ENCODE peak calls at places on chromosomes 7 and 10, in eight cellular contexts. X is right lobe of liver, O is brain microvascular endothelial cell, D is A673, A is AG04449, L is cardiac fibroblast, S is astrocyte of the cerebellum, H is uterus. E is an unnamed sample.

GRCh38 chr10:108545921-108546320 is 1377.4 kb downstream of the XPNPEP1 start:
- DNase-seq in X (no peak), O (no peak), D (no peak), A (no peak), L (no peak), S (no peak), H (no peak), E (no peak)

GRCh38 chr10:79146611-79147130 is 77.9 kb downstream of the ZMIZ1 start:
- DNase-seq in X (peak), O (no peak), D (no peak), A (no peak), L (peak), S (no peak), H (peak), E (no peak)

GRCh38 chr7:158355456-158356065 is 232.1 kb downstream of the PTPRN2 start:
- DNase-seq in X (no peak), O (peak), D (no peak), A (no peak), L (peak), S (no peak), H (peak), E (no peak)

GRCh38 chr7:130461256-130461655 is 20.4 kb upstream of the CEP41 start:
- DNase-seq in X (no peak), O (no peak), D (no peak), A (peak), L (no peak), S (no peak), H (no peak), E (no peak)

GRCh38 chr7:18693401-18693800 is 197.9 kb downstream of the HDAC9 start:
- DNase-seq in X (no peak), O (peak), D (peak), A (peak), L (peak), S (peak), H (peak), E (peak)

GRCh38 chr10:71621783-71622526 is 97.6 kb downstream of the C10orf105 start:
- DNase-seq in X (no peak), O (peak), D (no peak), A (no peak), L (peak), S (peak), H (peak), E (peak)

GRCh38 chr7:359776-360361 is 69.9 kb downstream of the FOXL3 start:
- DNase-seq in X (peak), O (no peak), D (no peak), A (no peak), L (no peak), S (no peak), H (no peak), E (no peak)

GRCh38 chr7:122652851-122653250 is 46.1 kb downstream of the RNF133 start:
- DNase-seq in X (no peak), O (no peak), D (peak), A (no peak), L (no peak), S (no peak), H (no peak), E (no peak)

GRCh38 chr7:92528188-92528957 is at the start of the genes PEX1 and RBM48:
- DNase-seq in X (peak), O (peak), D (peak), A (peak), L (peak), S (peak), H (peak), E (peak)

DNA sequence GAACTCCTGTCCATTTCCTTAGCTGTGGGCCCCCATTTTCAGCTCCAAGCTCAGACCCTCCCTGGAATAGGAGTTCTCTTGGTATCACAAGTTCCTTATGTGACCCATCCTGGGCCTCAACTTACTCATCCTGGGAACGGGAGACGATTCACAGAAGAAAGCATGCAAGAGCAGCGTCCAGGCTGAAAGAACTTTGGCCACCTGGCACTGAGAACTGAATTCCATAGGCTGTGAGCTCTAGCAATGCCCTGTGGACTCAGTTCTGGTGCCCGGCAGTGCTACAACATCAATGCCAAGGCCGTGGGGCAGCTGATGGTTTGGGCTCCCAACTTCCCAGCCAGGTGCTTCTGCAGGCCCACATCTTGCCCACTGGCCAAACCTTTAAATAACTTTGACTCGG is 3.9 kb upstream of the CUEDC2 start:
- DNase-seq in X (peak), O (no peak), D (no peak), A (no peak), L (no peak), S (no peak), H (no peak), E (no peak)
- H3K4me3 ChIP-seq in X (peak), O (no peak), D (no peak), A (no peak), L (no peak), S (no peak), H (peak), E (peak)

GRCh38 chr7:149414171-149414570 is 46.7 kb downstream of the ZNF777 start:
- DNase-seq in X (no peak), O (no peak), D (no peak), A (no peak), L (peak), S (no peak), H (no peak), E (no peak)

GRCh38 chr7:149404396-149404795 is 56.5 kb downstream of the ZNF777 start:
- DNase-seq in X (no peak), O (no peak), D (no peak), A (no peak), L (no peak), S (no peak), H (no peak), E (no peak)

GRCh38 chr7:149414745-149415390 is 46.0 kb downstream of the ZNF777 start:
- DNase-seq in X (no peak), O (peak), D (no peak), A (peak), L (peak), S (peak), H (peak), E (peak)

GRCh38 chr7:149404830-149405229 is 56.0 kb downstream of the ZNF777 start:
- DNase-seq in X (no peak), O (no peak), D (no peak), A (no peak), L (no peak), S (no peak), H (no peak), E (no peak)

GRCh38 chr7:149409889-149410288 is 51.0 kb downstream of the ZNF777 start:
- DNase-seq in X (no peak), O (no peak), D (no peak), A (no peak), L (no peak), S (no peak), H (no peak), E (no peak)
- H3K4me3 ChIP-seq in X (no peak), O (no peak), D (no peak), A (no peak), L (no peak), S (no peak), H (no peak), E (no peak)

GRCh38 chr10:131049051-131049450 is 262.5 kb downstream of the TCERG1L start:
- DNase-seq in X (no peak), O (no peak), D (peak), A (no peak), L (no peak), S (no peak), H (no peak), E (no peak)
- H3K4me3 ChIP-seq in X (no peak), O (no peak), D (no peak), A (no peak), L (no peak), S (no peak), H (no peak), E (no peak)

DNA sequence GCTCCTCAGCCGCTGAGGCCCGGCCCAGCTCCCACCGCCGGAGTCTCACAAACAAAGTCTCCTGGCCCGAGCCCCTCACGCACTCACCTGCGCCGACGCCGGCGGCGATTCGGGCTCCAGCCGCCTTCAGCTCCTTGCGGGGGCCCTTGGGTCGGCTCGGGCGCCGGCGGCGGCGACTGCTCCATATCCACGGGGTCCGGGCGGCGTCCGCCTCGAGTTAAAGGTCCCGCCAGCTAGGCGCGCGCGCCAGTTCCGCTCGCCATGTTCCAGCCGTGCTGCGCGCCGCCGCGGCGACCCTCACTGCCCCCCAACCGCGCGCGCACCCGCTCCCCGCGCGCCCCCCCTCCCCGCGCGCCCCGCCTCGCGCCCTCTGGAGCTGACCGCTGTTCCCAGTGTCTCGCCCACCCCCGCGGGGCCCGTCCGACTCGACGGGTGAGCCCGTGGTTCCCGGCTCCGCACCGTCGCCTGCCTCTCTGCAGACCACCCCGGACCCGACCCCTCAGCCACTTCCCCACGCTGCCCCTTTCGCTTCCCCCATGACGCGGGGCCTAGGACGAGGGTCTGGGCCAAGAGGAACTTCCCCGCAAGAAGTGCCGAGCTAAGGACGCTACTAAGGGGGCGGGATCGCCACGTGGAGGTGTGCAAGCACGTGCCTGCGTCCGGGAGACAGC is 396.1 kb downstream of the ZNF33B start:
- DNase-seq in X (no peak), O (no peak), D (no peak), A (no peak), L (no peak), S (no peak), H (no peak), E (no peak)
- H3K4me3 ChIP-seq in X (no peak), O (no peak), D (no peak), A (no peak), L (no peak), S (no peak), H (no peak), E (no peak)

GRCh38 chr10:34759837-34760215 is 55.3 kb downstream of the PARD3 start:
- DNase-seq in X (no peak), O (no peak), D (no peak), A (no peak), L (no peak), S (no peak), H (no peak), E (no peak)

GRCh38 chr10:34758447-34758996 is 56.6 kb downstream of the PARD3 start:
- DNase-seq in X (no peak), O (peak), D (peak), A (peak), L (peak), S (peak), H (no peak), E (peak)

GRCh38 chr10:34760606-34761005 is 54.5 kb downstream of the PARD3 start:
- DNase-seq in X (no peak), O (no peak), D (no peak), A (no peak), L (peak), S (no peak), H (no peak), E (no peak)

GRCh38 chr10:34757933-34758332 is 57.2 kb downstream of the PARD3 start:
- DNase-seq in X (no peak), O (no peak), D (peak), A (no peak), L (no peak), S (no peak), H (no peak), E (no peak)

GRCh38 chr10:34759161-34759836 is 55.8 kb downstream of the PARD3 start:
- DNase-seq in X (no peak), O (no peak), D (no peak), A (no peak), L (peak), S (no peak), H (no peak), E (no peak)
- H3K4me3 ChIP-seq in X (no peak), O (no peak), D (no peak), A (no peak), L (no peak), S (no peak), H (no peak), E (no peak)

DNA sequence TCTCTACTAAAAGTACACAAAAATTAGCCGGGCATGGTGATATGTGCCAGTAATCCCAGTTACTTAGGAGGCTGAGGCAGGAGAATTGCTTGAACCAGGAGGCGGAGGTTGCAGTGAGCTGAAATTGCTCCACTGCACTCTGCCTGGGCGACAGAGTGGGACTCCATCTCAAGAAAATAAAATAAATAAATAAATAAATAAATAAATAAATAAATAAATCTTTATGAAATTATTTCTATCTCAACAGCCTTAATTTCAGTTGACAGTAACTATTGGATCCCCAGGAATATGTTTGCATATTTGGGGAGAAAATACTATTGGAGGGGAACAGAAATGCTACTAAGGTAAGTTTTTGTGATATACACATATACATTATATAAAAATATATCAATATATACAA is 20.0 kb downstream of the TMEM229A start:
- DNase-seq in X (no peak), O (no peak), D (no peak), A (no peak), L (no peak), S (no peak), H (no peak), E (no peak)
- H3K4me3 ChIP-seq in X (no peak), O (no peak), D (no peak), A (no peak), L (no peak), S (no peak), H (no peak), E (no peak)

GRCh38 chr10:126950401-126951105 is 45.3 kb downstream of the DOCK1 start:
- DNase-seq in X (no peak), O (no peak), D (no peak), A (no peak), L (no peak), S (no peak), H (no peak), E (no peak)
- H3K4me3 ChIP-seq in X (no peak), O (no peak), D (no peak), A (no peak), L (no peak), S (no peak), H (no peak), E (no peak)

DNA sequence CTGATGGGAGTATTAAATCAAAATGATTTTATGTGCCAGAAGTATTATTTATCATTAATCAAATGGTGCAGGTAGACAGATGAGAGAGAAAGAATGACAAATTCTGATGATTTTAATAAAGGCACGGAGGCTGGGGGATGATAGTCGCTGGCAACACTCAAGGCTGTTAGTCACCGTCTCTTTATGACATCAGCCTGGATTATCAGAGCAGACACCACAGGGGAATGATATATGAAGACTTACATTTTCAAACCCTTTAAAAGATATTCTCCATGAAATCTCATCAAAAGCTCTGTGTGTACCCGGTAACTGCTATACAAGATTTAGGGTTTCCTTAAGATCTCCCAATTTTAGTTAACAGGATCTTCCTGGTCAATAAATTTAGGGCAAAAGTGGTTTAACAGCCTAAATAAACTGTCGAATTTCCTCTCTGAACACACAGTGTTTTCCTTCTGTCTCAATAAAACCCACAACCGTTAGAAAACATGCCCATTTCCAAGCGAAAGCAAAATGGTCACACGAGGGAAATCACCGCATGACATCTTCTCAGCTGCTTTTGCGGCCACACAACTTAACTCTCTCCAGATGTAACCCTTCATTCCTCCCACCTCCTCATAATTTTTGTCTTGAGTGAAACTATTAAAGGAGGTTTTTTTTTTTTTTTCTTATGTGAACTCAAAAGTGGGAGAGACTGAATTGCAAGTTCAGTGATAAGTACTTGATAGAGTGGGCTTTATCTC is 133.2 kb upstream of the FAM171A1 start:
- DNase-seq in X (no peak), O (peak), D (peak), A (no peak), L (peak), S (no peak), H (no peak), E (no peak)
- H3K4me3 ChIP-seq in X (no peak), O (peak), D (no peak), A (peak), L (no peak), S (no peak), H (peak), E (no peak)

DNA sequence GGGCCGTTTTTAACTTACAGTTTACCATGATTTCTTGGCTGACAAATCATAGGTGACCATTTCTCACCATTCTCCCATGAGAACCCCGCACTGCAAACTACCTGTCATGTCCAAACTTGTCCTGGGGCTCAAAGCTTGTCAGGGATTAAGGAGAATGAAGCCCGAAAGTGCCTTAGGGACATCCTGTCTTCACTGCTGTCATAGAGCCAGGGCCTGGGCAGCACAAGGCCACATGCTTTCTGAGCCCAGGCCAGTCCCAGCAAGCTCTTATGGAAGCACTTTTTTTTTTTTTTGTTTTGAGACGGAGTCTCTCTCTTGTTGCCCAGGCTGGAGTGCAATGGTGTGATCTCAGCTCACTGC is 33.9 kb downstream of the CCM2 start:
- DNase-seq in X (no peak), O (no peak), D (no peak), A (no peak), L (peak), S (no peak), H (no peak), E (no peak)
- H3K4me3 ChIP-seq in X (no peak), O (no peak), D (no peak), A (no peak), L (no peak), S (no peak), H (no peak), E (no peak)

E was measured in epithelial cell of proximal tubule.